ENCODE peak calls at places on chromosomes 3 and 15, in four cellular contexts. L is RWPE2, R is left lung, A is heart left ventricle. G is an unnamed sample.
A peak's percentile ranks its signal among the peaks of the same experiment; 100 is the strongest.

GRCh38 chr15:25240461-25241021 is 198.3 kb downstream of the UBE3A start:
- DNase-seq in L (peak; percentile 49), R (peak; percentile 15), A (peak; percentile 5), G (peak; percentile 1)

GRCh38 chr3:1529666-1530065 is 436.8 kb downstream of the CNTN6 start:
- DNase-seq in L (no peak), R (no peak), A (no peak), G (no peak)

GRCh38 chr3:69368129-69368741 is 17.7 kb downstream of the FRMD4B start:
- DNase-seq in L (no peak), R (no peak), A (no peak), G (no peak)

GRCh38 chr3:151813777-151814176 is at the start of gene AADAC:
- DNase-seq in L (no peak), R (no peak), A (no peak), G (no peak)

GRCh38 chr3:64578384-64578783 is 109.4 kb downstream of the ADAMTS9 start:
- DNase-seq in L (no peak), R (no peak), A (no peak), G (no peak)

GRCh38 chr3:81741214-81741613 is 20.2 kb downstream of the GBE1 start:
- DNase-seq in L (no peak), R (no peak), A (no peak), G (no peak)

GRCh38 chr3:40258555-40258954 is 51.0 kb upstream of the EIF1B start:
- DNase-seq in L (no peak), R (no peak), A (no peak), G (no peak)

GRCh38 chr3:34568766-34569165 is 770.3 kb downstream of the PDCD6IP start:
- DNase-seq in L (no peak), R (no peak), A (peak; percentile 8), G (no peak)

GRCh38 chr3:160686955-160687535 is 10.1 kb downstream of the ARL14 start:
- DNase-seq in L (no peak), R (no peak), A (no peak), G (no peak)

GRCh38 chr3:130316164-130316563 is 29.3 kb upstream of the COL6A5 start:
- DNase-seq in L (no peak), R (no peak), A (no peak), G (no peak)

GRCh38 chr3:137035631-137036030 is 77.8 kb downstream of the IL20RB start:
- DNase-seq in L (no peak), R (no peak), A (no peak), G (no peak)

GRCh38 chr3:191499307-191500125 is 38.6 kb downstream of the PYDC2 start:
- DNase-seq in L (no peak), R (no peak), A (peak; percentile 20), G (no peak)

GRCh38 chr3:119148493-119149180 is 2.7 kb downstream of the TEX55 start:
- DNase-seq in L (no peak), R (no peak), A (no peak), G (no peak)

GRCh38 chr3:121724130-121724529 is 25.4 kb downstream of the GOLGB1 start:
- DNase-seq in L (no peak), R (no peak), A (no peak), G (no peak)

GRCh38 chr15:35444557-35445204 is 101.3 kb downstream of the DPH6 start:
- DNase-seq in L (no peak), R (no peak), A (no peak), G (no peak)

GRCh38 chr3:154904328-154904727 is 175.8 kb upstream of the MME start:
- DNase-seq in L (no peak), R (no peak), A (no peak), G (no peak)

GRCh38 chr3:144105542-144105941 is 133.9 kb downstream of the DIPK2A start:
- DNase-seq in L (no peak), R (no peak), A (no peak), G (no peak)

GRCh38 chr15:75656331-75656730 is 8.6 kb downstream of the SNX33 start:
- DNase-seq in L (no peak), R (no peak), A (no peak), G (no peak)

GRCh38 chr3:169573129-169573528 is 90.4 kb downstream of the MECOM start:
- DNase-seq in L (no peak), R (no peak), A (no peak), G (no peak)

GRCh38 chr3:196246612-196247308 is 30.4 kb downstream of the SLC51A start:
- DNase-seq in L (no peak), R (no peak), A (no peak), G (no peak)

GRCh38 chr15:78322243-78322642 is 17.9 kb upstream of the CRABP1 start:
- DNase-seq in L (no peak), R (no peak), A (no peak), G (no peak)

GRCh38 chr3:13547591-13548371 is 1.1 kb upstream of the FBLN2 start:
- DNase-seq in L (peak; percentile 83), R (no peak), A (no peak), G (no peak)

GRCh38 chr3:37905987-37906674 is 44.5 kb downstream of the CTDSPL start:
- DNase-seq in L (no peak), R (no peak), A (peak; percentile 38), G (peak; percentile 18)

GRCh38 chr3:4750306-4751056 is 228.8 kb upstream of the BHLHE40 start:
- DNase-seq in L (no peak), R (no peak), A (peak; percentile 42), G (no peak)

GRCh38 chr3:59364471-59364870 is 314.6 kb upstream of the CFAP20DC start:
- DNase-seq in L (no peak), R (no peak), A (no peak), G (no peak)

GRCh38 chr3:87191175-87191574 is 35.9 kb upstream of the CHMP2B start:
- DNase-seq in L (no peak), R (no peak), A (no peak), G (no peak)

GRCh38 chr3:55906896-55907295 is 419.8 kb upstream of the WNT5A start:
- DNase-seq in L (no peak), R (no peak), A (no peak), G (no peak)

GRCh38 chr3:123658860-123659221 is 74.0 kb upstream of the HACD2 start:
- DNase-seq in L (no peak), R (no peak), A (no peak), G (peak; percentile 50)

GRCh38 chr3:197392961-197393360 is 94.5 kb upstream of the DLG1 start:
- DNase-seq in L (no peak), R (no peak), A (no peak), G (no peak)

GRCh38 chr3:195870442-195870841 is 37.9 kb downstream of the TNK2 start:
- DNase-seq in L (peak; percentile 67), R (no peak), A (no peak), G (no peak)

GRCh38 chr3:52454235-52454937 is 545 bp upstream of the TNNC1 start:
- DNase-seq in L (no peak), R (no peak), A (no peak), G (no peak)

GRCh38 chr3:195197764-195198423 is 73.1 kb downstream of the XXYLT1 start:
- DNase-seq in L (no peak), R (no peak), A (peak; percentile 1), G (no peak)

GRCh38 chr3:135840436-135840835 is 125.1 kb upstream of the PPP2R3A start:
- DNase-seq in L (no peak), R (no peak), A (no peak), G (no peak)

GRCh38 chr15:67819636-67820035 is 5.7 kb upstream of the SKOR1 start:
- DNase-seq in L (peak; percentile 63), R (no peak), A (no peak), G (no peak)

GRCh38 chr15:92391640-92392039 is 2.0 kb upstream of the ST8SIA2 start:
- DNase-seq in L (no peak), R (no peak), A (no peak), G (no peak)

GRCh38 chr15:92393994-92394326 is 279 bp downstream of the ST8SIA2 start:
- DNase-seq in L (no peak), R (no peak), A (no peak), G (no peak)

GRCh38 chr15:92393287-92393993 is at the start of gene ST8SIA2:
- DNase-seq in L (no peak), R (no peak), A (peak; percentile 34), G (no peak)

GRCh38 chr15:92392966-92393286 is 755 bp upstream of the ST8SIA2 start:
- DNase-seq in L (no peak), R (no peak), A (no peak), G (no peak)

DNA sequence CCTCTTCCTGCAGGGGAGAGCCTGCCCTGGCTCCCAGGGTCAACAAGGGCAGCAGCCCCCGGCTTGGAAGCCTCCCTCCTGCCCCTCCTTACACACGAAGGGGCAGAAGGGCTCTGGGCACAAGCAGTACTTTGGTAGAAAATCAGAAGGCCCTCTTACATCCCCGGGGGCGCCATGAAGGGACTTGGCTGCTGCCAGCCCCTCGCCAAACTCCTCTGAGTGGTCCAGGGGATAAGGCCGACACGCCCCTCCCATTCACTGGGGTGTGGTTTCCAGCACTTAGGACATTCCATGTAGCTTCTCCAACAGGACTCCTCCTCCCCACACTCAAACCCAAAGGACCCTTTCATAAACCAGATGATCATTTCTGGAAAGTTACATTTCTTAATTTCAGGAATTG is 1.2 kb upstream of the ST8SIA2 start:
- DNase-seq in L (no peak), R (no peak), A (no peak), G (no peak)
- TF ChIP-seq CTCF in L (no peak), R (no peak), A (no peak), G (no peak)

DNA sequence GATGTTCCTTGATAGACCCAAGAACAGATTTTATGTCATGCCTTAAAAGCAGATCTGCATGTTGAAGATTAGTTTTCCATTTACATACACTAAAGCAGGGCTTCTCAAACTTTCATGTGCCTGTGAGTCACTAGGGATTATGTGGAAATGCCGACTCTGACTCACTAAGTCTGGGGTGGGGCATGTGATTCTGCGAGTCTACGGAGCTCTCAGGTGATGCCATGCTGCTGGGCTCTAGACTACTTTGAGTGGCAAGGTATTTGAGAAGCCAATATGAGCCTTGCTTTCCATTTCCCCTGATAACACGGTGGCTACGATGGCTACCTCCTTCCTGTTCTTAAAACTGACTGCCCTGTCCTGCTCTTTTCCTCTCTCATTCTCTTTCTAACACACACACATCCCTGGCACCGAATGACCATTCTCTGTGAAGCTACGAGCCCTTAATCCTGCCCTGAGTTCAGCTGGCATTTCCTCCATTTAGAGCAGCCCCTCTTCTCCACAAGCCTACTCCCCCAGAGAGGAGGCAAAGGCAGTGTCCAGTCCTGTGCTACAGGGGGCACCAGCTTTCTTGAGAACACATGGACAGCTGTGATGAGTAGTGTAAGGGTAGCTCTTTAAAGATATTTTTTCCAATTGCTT is 39.7 kb upstream of the PYGO1 start:
- DNase-seq in L (peak; percentile 93), R (peak; percentile 75), A (no peak), G (peak; percentile 85)
- TF ChIP-seq CTCF in L (no peak), R (no peak), A (no peak), G (no peak)

GRCh38 chr3:132399054-132399929 is 18.0 kb upstream of the DNAJC13 start:
- DNase-seq in L (no peak), R (no peak), A (no peak), G (no peak)
- TF ChIP-seq CTCF in L (peak; percentile 91), R (peak; percentile 70), A (peak; percentile 71), G (peak; percentile 40)

DNA sequence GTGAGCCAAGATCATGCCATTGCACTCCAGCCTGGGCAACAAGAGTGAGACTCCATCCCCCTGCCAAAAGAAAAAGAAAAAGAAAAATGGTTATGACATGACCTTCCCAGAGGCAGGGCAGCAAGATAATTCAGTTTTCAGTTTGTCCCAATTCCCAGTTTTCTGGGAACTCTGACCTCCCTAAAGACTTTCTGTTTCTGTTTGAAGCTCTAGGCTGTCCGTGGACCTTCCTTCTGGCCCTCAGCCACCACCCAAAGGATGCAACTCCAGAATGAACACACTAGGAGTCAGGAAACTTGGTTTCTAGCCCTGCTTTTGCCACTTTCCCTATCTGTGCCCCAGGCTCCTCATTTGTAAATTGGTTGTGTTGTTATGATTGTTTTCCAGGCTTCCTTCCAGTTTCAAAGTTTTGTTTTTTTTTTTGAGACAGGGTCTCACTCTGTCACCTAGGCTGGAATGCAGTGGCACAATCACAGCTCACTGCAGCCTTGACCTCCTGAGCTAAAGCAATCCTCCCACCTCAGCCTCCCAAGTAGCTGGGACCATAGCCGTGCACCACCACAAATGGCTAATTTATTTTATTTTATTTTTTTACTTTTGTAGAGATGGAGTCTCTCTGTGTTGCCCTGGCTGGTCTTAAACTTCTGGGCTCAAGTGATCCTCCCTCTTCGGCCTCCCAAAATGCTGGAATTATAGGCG is 68.6 kb downstream of the CDC25A start:
- DNase-seq in L (no peak), R (no peak), A (peak; percentile 70), G (peak; percentile 37)
- TF ChIP-seq CTCF in L (no peak), R (no peak), A (no peak), G (no peak)

G was measured in gastrocnemius medialis.